ENCODE peak calls at places on chromosomes 3 and 15, in ten cellular contexts. C is fibroblast of lung, K is bronchial epithelial cell, U is AG04449, G is left ventricle myocardium inferior, Q is brain microvascular endothelial cell, W is lung, X is retinal pigment epithelial cell, P is HFFc6, A is epithelial cell of esophagus. B is an unnamed sample.

GRCh38 chr3:123535580-123535979 is 49.3 kb downstream of the HACD2 start:
- DNase-seq in C (peak), K (peak), U (peak), G (no peak), Q (peak), W (no peak), X (no peak), P (peak), A (peak), B (no peak)

GRCh38 chr3:111152506-111152905 is 80.9 kb downstream of the NECTIN3 start:
- DNase-seq in C (peak), K (no peak), U (peak), G (no peak), Q (no peak), W (no peak), X (no peak), P (peak), A (no peak), B (no peak)

GRCh38 chr15:97014001-97014400 is 683.5 kb downstream of the NR2F2 start:
- DNase-seq in C (peak), K (peak), U (no peak), G (no peak), Q (no peak), W (no peak), X (no peak), P (no peak), A (peak), B (no peak)

GRCh38 chr3:37163262-37164020 is 10.9 kb downstream of the LRRFIP2 start:
- DNase-seq in C (peak), K (peak), U (peak), G (no peak), Q (peak), W (no peak), X (no peak), P (peak), A (peak), B (no peak)

GRCh38 chr3:168248383-168249047 is 152.8 kb upstream of the GOLIM4 start:
- DNase-seq in C (peak), K (peak), U (no peak), G (no peak), Q (peak), W (no peak), X (no peak), P (no peak), A (peak), B (no peak)

GRCh38 chr15:66071621-66072295 is 181.8 kb downstream of the MEGF11 start:
- DNase-seq in C (no peak), K (no peak), U (no peak), G (no peak), Q (no peak), W (no peak), X (no peak), P (peak), A (no peak), B (no peak)

GRCh38 chr15:87816016-87816415 is 440.5 kb downstream of the NTRK3 start:
- DNase-seq in C (no peak), K (no peak), U (peak), G (no peak), Q (no peak), W (no peak), X (no peak), P (peak), A (no peak), B (no peak)

GRCh38 chr3:130894130-130894872 is 417 bp downstream of the ATP2C1 start:
- DNase-seq in C (peak), K (no peak), U (no peak), G (peak), Q (peak), W (peak), X (no peak), P (no peak), A (peak), B (peak)

GRCh38 chr3:188197388-188197847 is 43.5 kb downstream of the LPP start:
- DNase-seq in C (no peak), K (no peak), U (no peak), G (peak), Q (no peak), W (no peak), X (no peak), P (peak), A (peak), B (no peak)

GRCh38 chr15:100131321-100132224 is 210.2 kb downstream of the ADAMTS17 start:
- DNase-seq in C (peak), K (peak), U (no peak), G (peak), Q (peak), W (no peak), X (no peak), P (no peak), A (peak), B (no peak)

GRCh38 chr3:127970966-127971592 is 56.0 kb downstream of the KBTBD12 start:
- DNase-seq in C (peak), K (peak), U (no peak), G (no peak), Q (peak), W (no peak), X (no peak), P (peak), A (peak), B (no peak)

GRCh38 chr3:39150170-39150802 is 3.1 kb downstream of the CSRNP1 start:
- DNase-seq in C (no peak), K (no peak), U (no peak), G (no peak), Q (no peak), W (no peak), X (no peak), P (no peak), A (no peak), B (no peak)
- TF ChIP-seq CTCF in C (peak), K (peak), U (peak), G (peak), Q (peak), W (no peak), X (no peak), P (peak), A (no peak), B (peak)

DNA sequence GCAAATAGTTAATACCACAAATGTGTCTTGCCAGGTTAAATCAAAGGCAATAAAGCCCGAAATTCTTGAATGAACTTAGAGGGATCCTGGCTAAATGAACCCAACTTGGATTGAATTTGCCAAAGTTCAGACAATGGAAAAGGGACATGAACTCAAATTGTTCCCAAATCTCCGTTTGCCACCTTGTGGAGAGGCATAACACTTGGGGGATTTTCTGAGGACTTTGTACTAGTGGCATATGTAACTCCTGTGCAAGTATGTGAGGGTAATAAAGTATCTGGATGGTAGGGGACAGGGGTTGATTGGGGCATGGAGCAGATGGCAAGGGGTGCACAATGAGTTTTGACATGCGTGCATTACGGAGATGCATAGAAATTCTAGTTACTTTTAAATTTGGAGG is 1.3 kb upstream of the TCAIM start:
- DNase-seq in C (no peak), K (no peak), U (no peak), G (no peak), Q (no peak), W (no peak), X (no peak), P (peak), A (no peak), B (no peak)
- TF ChIP-seq CTCF in C (no peak), K (no peak), U (no peak), G (no peak), Q (no peak), W (no peak), X (no peak), P (peak), A (peak), B (peak)

DNA sequence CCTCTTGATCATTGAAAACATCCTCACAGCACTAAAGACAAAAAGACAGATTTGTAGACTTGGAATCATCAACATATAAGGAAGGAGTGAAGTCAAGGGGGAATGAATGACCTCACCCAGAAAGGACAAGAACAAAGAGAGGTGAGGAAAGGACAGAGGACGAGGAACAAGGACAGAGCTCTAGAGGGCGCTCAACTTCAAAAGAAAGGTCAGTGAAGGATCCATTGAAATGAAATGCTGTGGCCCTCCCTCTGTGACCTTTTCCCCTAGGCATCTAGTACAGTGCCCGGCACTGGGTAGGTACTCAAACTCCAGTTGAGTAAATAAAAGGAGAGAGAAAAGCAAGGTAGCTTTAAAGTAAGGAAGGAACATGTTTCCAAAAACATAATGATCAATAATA is 2.6 kb downstream of the ATP8B4 start:
- DNase-seq in C (peak), K (peak), U (no peak), G (no peak), Q (no peak), W (no peak), X (no peak), P (peak), A (peak), B (no peak)
- TF ChIP-seq CTCF in C (peak), K (peak), U (peak), G (no peak), Q (peak), W (no peak), X (peak), P (peak), A (peak), B (peak)

GRCh38 chr3:40505599-40506462 is at the start of gene ZNF620:
- DNase-seq in C (peak), K (no peak), U (no peak), G (peak), Q (peak), W (peak), X (peak), P (no peak), A (peak), B (peak)
- TF ChIP-seq CTCF in C (peak), K (peak), U (peak), G (peak), Q (peak), W (no peak), X (peak), P (peak), A (no peak), B (peak)

GRCh38 chr3:7410782-7411181 is 549.9 kb downstream of the GRM7 start:
- DNase-seq in C (no peak), K (no peak), U (no peak), G (no peak), Q (no peak), W (no peak), X (no peak), P (no peak), A (no peak), B (no peak)
- TF ChIP-seq CTCF in C (no peak), K (no peak), U (no peak), G (no peak), Q (no peak), W (no peak), X (no peak), P (no peak), A (no peak), B (no peak)

GRCh38 chr15:61689067-61689466 is 371.2 kb downstream of the VPS13C start:
- DNase-seq in C (no peak), K (no peak), U (no peak), G (no peak), Q (no peak), W (no peak), X (no peak), P (no peak), A (no peak), B (no peak)
- TF ChIP-seq CTCF in C (no peak), K (no peak), U (no peak), G (no peak), Q (no peak), W (no peak), X (no peak), P (no peak), A (no peak), B (no peak)

GRCh38 chr3:50502584-50503423 is 630 bp downstream of the CACNA2D2 start:
- DNase-seq in C (no peak), K (no peak), U (no peak), G (no peak), Q (no peak), W (no peak), X (no peak), P (no peak), A (no peak), B (no peak)
- TF ChIP-seq CTCF in C (no peak), K (no peak), U (no peak), G (no peak), Q (no peak), W (no peak), X (no peak), P (no peak), A (no peak), B (no peak)

DNA sequence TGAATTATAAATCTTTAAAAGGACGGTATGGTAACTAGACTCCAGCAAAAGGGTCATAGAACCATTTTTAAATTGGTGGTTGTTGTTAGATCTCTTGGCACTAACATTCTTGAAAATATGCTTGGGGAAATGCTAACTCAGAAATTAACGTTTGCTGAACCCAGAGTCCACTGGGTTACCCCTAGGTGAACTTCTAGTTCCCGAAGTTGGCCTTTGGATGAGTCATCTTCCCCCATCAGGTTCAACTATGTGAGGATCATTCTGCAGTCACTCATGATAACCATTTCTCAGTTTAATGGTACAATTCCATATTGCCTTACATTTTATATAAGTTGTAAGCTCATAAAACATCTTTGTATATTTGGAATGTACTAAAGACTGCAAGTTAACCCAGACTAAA is 204.7 kb downstream of the THSD4 start:
- DNase-seq in C (no peak), K (no peak), U (no peak), G (no peak), Q (no peak), W (no peak), X (no peak), P (no peak), A (no peak), B (no peak)
- TF ChIP-seq CTCF in C (no peak), K (no peak), U (no peak), G (no peak), Q (no peak), W (no peak), X (no peak), P (no peak), A (no peak), B (no peak)

GRCh38 chr3:146503459-146504202 is 34.3 kb upstream of the PLSCR2 start:
- DNase-seq in C (peak), K (peak), U (peak), G (no peak), Q (peak), W (no peak), X (peak), P (peak), A (peak), B (no peak)
- TF ChIP-seq CTCF in C (no peak), K (no peak), U (no peak), G (no peak), Q (peak), W (no peak), X (peak), P (peak), A (no peak), B (peak)

B was measured in type B pancreatic cell.